ENCODE peak calls at places on chromosomes 11 and 22, in nine cellular contexts. T is WERI-Rb-1, A is astrocyte of the cerebellum, V is HAP-1, P is skeletal muscle cell, W is Caco-2, L is brain microvascular endothelial cell, Z is mesendoderm, I is thyroid gland. Y is an unnamed sample.

GRCh38 chr22:29308791-29309262 is 2.4 kb downstream of the GAS2L1 start:
- DNase-seq in I (no peak), P (no peak), T (no peak), A (peak; percentile 73), V (no peak), Z (no peak), L (peak; percentile 73), W (no peak), Y (no peak)

GRCh38 chr11:7977251-7977917 is 9.8 kb upstream of the EIF3F start:
- DNase-seq in V (no peak), T (no peak), W (no peak), A (peak; percentile 41), L (peak; percentile 74), P (peak; percentile 78), I (no peak), Z (peak; percentile 55), Y (no peak)

GRCh38 chr11:20723366-20723765 is 54.0 kb downstream of the NELL1 start:
- DNase-seq in L (no peak), Z (no peak), T (no peak), W (no peak), A (no peak), V (no peak), I (no peak), P (no peak), Y (no peak)

GRCh38 chr11:104764718-104765045 is 133.6 kb downstream of the CASP12 start:
- DNase-seq in Z (no peak), I (no peak), V (no peak), W (no peak), P (no peak), A (no peak), L (no peak), T (no peak), Y (no peak)

GRCh38 chr11:14567064-14567651 is 47.0 kb upstream of the PSMA1 start:
- DNase-seq in P (no peak), Z (no peak), A (no peak), I (no peak), V (no peak), L (no peak), W (no peak), T (no peak), Y (no peak)

GRCh38 chr11:211295-211694 is 3.8 kb downstream of the RIC8A start:
- DNase-seq in Z (no peak), L (no peak), I (no peak), V (no peak), A (no peak), P (no peak), W (no peak), T (no peak), Y (no peak)

GRCh38 chr11:1218256-1218787 is 4.5 kb upstream of the MUC5B start:
- DNase-seq in L (no peak), W (no peak), P (no peak), A (no peak), V (no peak), T (no peak), Z (no peak), I (no peak), Y (no peak)

GRCh38 chr11:69385832-69386415 is 92.0 kb downstream of the MYEOV start:
- DNase-seq in A (no peak), I (no peak), P (no peak), T (no peak), L (no peak), V (no peak), Z (no peak), W (no peak), Y (no peak)

GRCh38 chr11:2584434-2584811 is 115.4 kb downstream of the KCNQ1OT1 start:
- DNase-seq in Z (no peak), P (no peak), W (no peak), I (no peak), A (no peak), T (no peak), V (no peak), L (no peak), Y (no peak)

GRCh38 chr22:37420656-37421467 is 6.4 kb downstream of the ELFN2 start:
- DNase-seq in W (no peak), A (no peak), Z (no peak), P (no peak), I (no peak), V (no peak), L (no peak), T (no peak), Y (no peak)

GRCh38 chr22:28952857-28953256 is 69.5 kb downstream of the ZNRF3 start:
- DNase-seq in A (no peak), I (peak; percentile 37), T (no peak), L (no peak), P (no peak), V (peak; percentile 78), Z (no peak), W (peak; percentile 37), Y (no peak)

GRCh38 chr22:41512421-41513194 is 31.7 kb downstream of the POLR3H start:
- DNase-seq in L (peak; percentile 63), Z (peak; percentile 95), W (no peak), V (peak; percentile 48), I (peak; percentile 64), P (no peak), T (peak; percentile 54), A (peak; percentile 53), Y (peak; percentile 39)

GRCh38 chr22:22939537-22940368 is 52.1 kb downstream of the IGLL5 start:
- DNase-seq in T (no peak), L (no peak), Z (no peak), P (no peak), A (no peak), V (no peak), I (no peak), W (no peak), Y (no peak)

GRCh38 chr11:58926251-58926650 is 13.0 kb upstream of the GLYATL1 start:
- DNase-seq in W (no peak), I (no peak), P (no peak), A (no peak), V (no peak), L (no peak), Z (no peak), T (no peak), Y (no peak)

GRCh38 chr11:13896990-13897353 is 65.6 kb upstream of the SPON1 start:
- DNase-seq in P (no peak), L (no peak), V (no peak), W (no peak), A (no peak), I (no peak), Z (no peak), T (no peak), Y (no peak)

GRCh38 chr11:86923993-86924766 is 31.0 kb downstream of the FZD4 start:
- DNase-seq in T (no peak), A (peak; percentile 67), L (no peak), P (no peak), I (no peak), V (no peak), Z (peak; percentile 96), W (peak; percentile 90), Y (no peak)

GRCh38 chr22:25478573-25478972 is 85.9 kb upstream of the GRK3 start:
- DNase-seq in I (no peak), Z (no peak), V (no peak), L (no peak), P (no peak), T (no peak), W (no peak), A (no peak), Y (no peak)

GRCh38 chr22:17266261-17266971 is 47.2 kb upstream of the ADA2 start:
- DNase-seq in A (no peak), V (peak; percentile 42), P (peak; percentile 18), Z (peak; percentile 98), I (no peak), T (peak; percentile 89), L (no peak), W (peak; percentile 76), Y (peak; percentile 21)

GRCh38 chr11:79461144-79461543 is 20.3 kb upstream of the TENM4 start:
- DNase-seq in W (peak; percentile 50), Z (peak; percentile 64), T (no peak), V (peak; percentile 73), P (no peak), L (no peak), I (peak; percentile 67), A (no peak), Y (peak; percentile 29)

DNA sequence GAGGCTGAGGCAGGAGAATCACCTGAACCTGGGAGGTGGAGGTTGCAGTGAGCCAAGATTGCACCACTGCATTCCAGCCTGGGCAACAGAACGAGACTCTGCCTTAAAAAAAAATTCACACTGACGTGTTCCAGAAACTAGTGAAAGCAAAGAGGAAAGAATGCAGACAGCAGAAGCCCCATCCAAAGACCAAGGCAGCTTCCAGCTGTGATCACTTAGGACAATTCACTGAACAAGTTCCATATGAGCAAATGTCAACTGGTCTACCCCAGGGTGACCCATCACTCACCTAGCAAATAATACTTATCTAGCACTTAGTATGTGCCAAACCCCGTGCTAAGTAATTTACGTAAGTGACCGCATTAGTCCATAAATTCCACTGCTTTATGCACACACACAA is 138.9 kb downstream of the LARGE1 start:
- DNase-seq in Z (peak; percentile 55), W (no peak), T (no peak), L (peak; percentile 9), A (no peak), P (no peak), I (no peak), V (no peak), Y (no peak)
- H3K4me3 ChIP-seq in Z (no peak overlapping the region), W (no peak overlapping the region), T (no peak overlapping the region), L (no peak overlapping the region), A (no peak overlapping the region), P (no peak overlapping the region), I (no peak overlapping the region), V (no peak overlapping the region), Y (no peak overlapping the region)

DNA sequence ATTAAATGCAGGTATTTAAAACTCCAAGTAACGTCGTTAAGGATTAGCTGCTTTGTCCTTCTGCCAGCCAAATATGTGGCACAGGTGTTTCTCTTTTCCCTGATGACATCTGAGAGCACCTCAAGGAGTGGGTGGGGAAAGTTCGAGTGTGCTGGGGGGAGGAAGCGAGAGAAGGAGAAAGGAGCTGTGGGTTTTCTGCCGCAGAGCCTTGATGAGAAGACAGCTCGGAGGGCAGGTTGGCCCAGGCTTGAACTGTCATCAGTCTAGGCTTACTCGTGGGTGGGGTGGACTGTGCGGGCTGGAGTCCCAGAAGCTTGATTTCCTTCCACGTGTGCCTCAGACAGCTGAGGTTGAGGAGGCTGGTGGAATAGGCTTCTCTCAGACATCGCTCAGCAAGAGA is 15.2 kb upstream of the SORL1-AS1 start:
- DNase-seq in W (no peak), V (no peak), Z (no peak), I (peak; percentile 73), P (no peak), T (peak; percentile 35), A (no peak), L (no peak), Y (no peak)
- H3K4me3 ChIP-seq in W (no peak overlapping the region), V (no peak overlapping the region), Z (no peak overlapping the region), I (no peak overlapping the region), P (no peak overlapping the region), T (no peak overlapping the region), A (no peak overlapping the region), L (no peak overlapping the region), Y (no peak overlapping the region)

DNA sequence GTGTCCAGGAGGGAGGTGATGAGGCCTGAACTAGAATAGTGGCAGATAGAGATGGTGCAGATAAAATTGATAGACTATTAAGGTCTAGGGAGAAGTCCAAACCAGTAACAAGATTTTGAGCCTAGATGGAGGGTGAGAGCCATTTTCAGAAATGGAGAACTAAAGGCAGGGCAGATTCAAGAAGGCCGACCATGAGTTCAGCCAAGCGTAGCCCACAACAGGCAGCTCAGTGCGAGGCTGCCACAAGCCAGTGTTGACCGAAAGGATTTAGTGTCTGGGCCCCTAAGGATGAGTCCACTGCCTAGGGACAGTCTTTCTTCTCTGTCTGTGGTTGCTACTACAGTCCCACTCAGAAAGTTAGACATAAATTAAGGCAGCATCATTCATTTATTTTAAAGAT is 51.7 kb downstream of the PPP2R1B start:
- DNase-seq in A (no peak), T (no peak), L (no peak), Z (no peak), V (no peak), W (no peak), P (no peak), I (no peak), Y (no peak)
- H3K4me3 ChIP-seq in A (no peak overlapping the region), T (no peak overlapping the region), L (no peak overlapping the region), Z (no peak overlapping the region), V (no peak overlapping the region), W (no peak overlapping the region), P (no peak overlapping the region), I (no peak overlapping the region), Y (no peak overlapping the region)

GRCh38 chr22:35860837-35861236 is 143.2 kb downstream of the APOL5 start:
- DNase-seq in T (no peak), W (no peak), A (no peak), P (no peak), Z (no peak), V (no peak), L (no peak), I (no peak), Y (no peak)
- H3K4me3 ChIP-seq in T (no peak overlapping the region), W (no peak overlapping the region), A (no peak overlapping the region), P (no peak overlapping the region), Z (no peak overlapping the region), V (no peak overlapping the region), L (no peak overlapping the region), I (no peak overlapping the region), Y (no peak overlapping the region)

Y was measured in BE2C.